ENCODE peak calls at places on chromosomes 12 and 14, in six cellular contexts. One of them, this sample, is unnamed.

GRCh38 chr12:14952295-14952995 is 9.0 kb downstream of the ARHGDIB start:
- DNase-seq in PC-3: peak; percentile 90
- DNase-seq in EL: peak; percentile 84
- DNase-seq in CD4-positive, alpha-beta T cell: peak; percentile 47
- DNase-seq in RWPE1: peak; percentile 64
- DNase-seq in iris pigment epithelial cell: peak; percentile 99
- DNase-seq in this sample: peak; percentile 47

GRCh38 chr12:123633379-123634141 is at the start of the genes EIF2B1 and GTF2H3:
- DNase-seq in iris pigment epithelial cell: peak; percentile 98
- DNase-seq in CD4-positive, alpha-beta T cell: peak; percentile 92
- DNase-seq in EL: peak; percentile 97
- DNase-seq in RWPE1: peak; percentile 97
- DNase-seq in PC-3: peak; percentile 96
- DNase-seq in this sample: peak; percentile 96

GRCh38 chr12:100823988-100824387 is 29.4 kb downstream of the ANO4 start:
- DNase-seq in EL: peak; percentile 82
- DNase-seq in RWPE1: peak; percentile 19
- DNase-seq in iris pigment epithelial cell: peak; percentile 78
- DNase-seq in CD4-positive, alpha-beta T cell: no peak
- DNase-seq in PC-3: peak; percentile 7
- DNase-seq in this sample: no peak

GRCh38 chr14:90483551-90483950 is 86.7 kb downstream of the CALM1 start:
- DNase-seq in iris pigment epithelial cell: no peak
- DNase-seq in CD4-positive, alpha-beta T cell: peak; percentile 59
- DNase-seq in RWPE1: peak; percentile 26
- DNase-seq in EL: no peak
- DNase-seq in PC-3: no peak
- DNase-seq in this sample: no peak

GRCh38 chr14:37874429-37875109 is 279.1 kb downstream of the TTC6 start:
- DNase-seq in CD4-positive, alpha-beta T cell: peak; percentile 44
- DNase-seq in iris pigment epithelial cell: peak; percentile 49
- DNase-seq in EL: peak; percentile 70
- DNase-seq in RWPE1: peak; percentile 77
- DNase-seq in PC-3: peak; percentile 92
- DNase-seq in this sample: peak; percentile 23

GRCh38 chr12:5155866-5156265 is 112.2 kb downstream of the KCNA5 start:
- DNase-seq in iris pigment epithelial cell: no peak
- DNase-seq in EL: no peak
- DNase-seq in CD4-positive, alpha-beta T cell: no peak
- DNase-seq in RWPE1: no peak
- DNase-seq in PC-3: no peak
- DNase-seq in this sample: no peak

GRCh38 chr14:100640481-100641273 is 53.5 kb upstream of the BEGAIN start:
- DNase-seq in CD4-positive, alpha-beta T cell: peak; percentile 66
- DNase-seq in EL: no peak
- DNase-seq in RWPE1: no peak
- DNase-seq in PC-3: peak; percentile 19
- DNase-seq in iris pigment epithelial cell: peak; percentile 48
- DNase-seq in this sample: no peak

GRCh38 chr14:47439953-47440352 is 235.5 kb downstream of the MDGA2 start:
- DNase-seq in PC-3: no peak
- DNase-seq in iris pigment epithelial cell: no peak
- DNase-seq in CD4-positive, alpha-beta T cell: no peak
- DNase-seq in RWPE1: no peak
- DNase-seq in EL: no peak
- DNase-seq in this sample: no peak

GRCh38 chr14:22276913-22277816 is 311.9 kb downstream of the DAD1 start:
- DNase-seq in PC-3: peak; percentile 74
- DNase-seq in CD4-positive, alpha-beta T cell: no peak
- DNase-seq in iris pigment epithelial cell: peak; percentile 32
- DNase-seq in RWPE1: no peak
- DNase-seq in EL: peak; percentile 10
- DNase-seq in this sample: no peak

GRCh38 chr14:68076451-68076850 is 256.9 kb downstream of the RAD51B start:
- DNase-seq in RWPE1: peak; percentile 46
- DNase-seq in PC-3: peak; percentile 73
- DNase-seq in iris pigment epithelial cell: peak; percentile 66
- DNase-seq in CD4-positive, alpha-beta T cell: no peak
- DNase-seq in EL: peak; percentile 45
- DNase-seq in this sample: no peak

GRCh38 chr14:72318648-72319047 is 386.4 kb downstream of the RGS6 start:
- DNase-seq in CD4-positive, alpha-beta T cell: no peak
- DNase-seq in PC-3: peak; percentile 7
- DNase-seq in RWPE1: no peak
- DNase-seq in EL: peak; percentile 21
- DNase-seq in iris pigment epithelial cell: no peak
- DNase-seq in this sample: no peak

This sample was measured in H54.